ENCODE peak calls at places on chromosomes 4 and X, in six cellular contexts. P, Q, C, X, O and V are unnamed samples.

GRCh38 chr4:38318737-38319455 is 345.1 kb upstream of the KLF3 start:
- DNase-seq in P (peak), Q (peak), C (peak), X (peak), O (peak), V (peak)

GRCh38 chr4:69523385-69524132 is 27.9 kb upstream of the UGT2B4 start:
- DNase-seq in P (peak), Q (no peak), C (no peak), X (no peak), O (no peak), V (no peak)

GRCh38 chrX:3549442-3549875 is 164.0 kb downstream of the PRKX start:
- DNase-seq in P (peak), Q (no peak), C (no peak), X (peak), O (no peak), V (no peak)

GRCh38 chr4:174198396-174199179 is 84.9 kb downstream of the FBXO8 start:
- DNase-seq in P (no peak), Q (no peak), C (no peak), X (peak), O (no peak), V (no peak)

GRCh38 chr4:53573696-53574095 is 17.6 kb downstream of the LNX1 start:
- DNase-seq in P (no peak), Q (no peak), C (no peak), X (no peak), O (no peak), V (no peak)

GRCh38 chr4:146883070-146883469 is 62.6 kb downstream of the TTC29 start:
- DNase-seq in P (no peak), Q (no peak), C (no peak), X (no peak), O (no peak), V (no peak)

GRCh38 chr4:30718021-30718888 is 1.9 kb upstream of the PCDH7 start:
- DNase-seq in P (peak), Q (no peak), C (no peak), X (no peak), O (peak), V (no peak)

GRCh38 chr4:7462509-7462971 is 27.8 kb upstream of the PSAPL1 start:
- DNase-seq in P (peak), Q (no peak), C (no peak), X (peak), O (peak), V (no peak)

GRCh38 chr4:15753786-15754185 is 24.3 kb upstream of the CD38 start:
- DNase-seq in P (no peak), Q (no peak), C (no peak), X (no peak), O (no peak), V (no peak)

GRCh38 chr4:81722229-81722900 is 250.7 kb upstream of the RASGEF1B start:
- DNase-seq in P (no peak), Q (no peak), C (no peak), X (no peak), O (no peak), V (no peak)

GRCh38 chr4:118265312-118266144 is 87.3 kb downstream of the PRSS12 start:
- DNase-seq in P (peak), Q (no peak), C (no peak), X (no peak), O (peak), V (no peak)

GRCh38 chrX:141839856-141840255 is 1.7 kb downstream of the MAGEC3 start:
- DNase-seq in P (no peak), Q (no peak), C (no peak), X (no peak), O (no peak), V (no peak)

GRCh38 chr4:109916003-109916399 is 3.3 kb downstream of the EGF start:
- DNase-seq in P (no peak), Q (no peak), C (no peak), X (no peak), O (no peak), V (no peak)

GRCh38 chr4:14178421-14178820 is 550.9 kb upstream of the BOD1L1 start:
- DNase-seq in P (peak), Q (no peak), C (no peak), X (peak), O (no peak), V (no peak)

DNA sequence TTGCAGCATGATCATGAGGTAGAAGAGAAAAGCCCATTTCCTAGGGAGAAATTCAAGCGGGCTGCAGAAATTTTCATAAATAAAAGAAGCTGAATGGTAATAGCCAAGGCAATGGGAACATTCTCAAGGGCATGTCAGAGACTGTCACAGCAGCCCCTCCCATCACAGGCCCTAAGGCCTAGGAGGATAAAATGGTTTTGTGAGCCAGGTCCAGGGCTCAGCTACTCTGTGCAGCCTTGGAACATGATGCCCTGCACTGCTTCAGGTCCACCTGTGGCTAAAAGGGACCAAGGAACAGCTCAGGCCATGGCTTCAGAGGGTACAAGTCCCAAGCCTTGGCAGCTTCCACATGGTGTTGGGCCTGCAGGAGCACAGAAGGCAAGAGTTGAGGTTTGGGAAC is 93.3 kb downstream of the DACH2 start:
- DNase-seq in P (no peak), Q (no peak), C (no peak), X (no peak), O (no peak), V (no peak)
- H3K4me3 ChIP-seq in P (no peak), Q (no peak), C (no peak), X (no peak), O (no peak), V (no peak)

DNA sequence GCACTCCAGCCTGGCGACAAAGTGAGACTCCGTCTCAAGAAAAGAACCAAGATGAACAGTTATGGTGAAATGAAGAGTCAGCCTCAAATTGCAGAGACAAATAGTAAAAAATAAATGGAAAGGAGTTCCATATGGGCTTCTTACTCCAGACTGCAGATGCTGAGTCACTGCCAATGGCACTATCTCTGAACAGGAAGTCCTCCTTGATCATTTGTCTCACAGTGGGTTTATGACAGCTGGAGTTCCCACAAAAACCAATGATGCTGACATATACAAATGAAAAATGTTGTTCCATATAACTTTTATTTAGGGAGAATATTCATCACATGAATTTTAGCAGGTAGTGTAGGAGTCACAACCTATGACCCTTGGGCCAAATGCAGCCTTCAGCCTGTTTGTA is 631.6 kb downstream of the PCDH18 start:
- DNase-seq in P (no peak), Q (no peak), C (no peak), X (no peak), O (no peak), V (no peak)
- H3K4me3 ChIP-seq in P (no peak), Q (no peak), C (no peak), X (no peak), O (no peak), V (no peak)

GRCh38 chrX:9789555-9789954 is 3.3 kb downstream of the SHROOM2 start:
- DNase-seq in P (peak), Q (no peak), C (no peak), X (no peak), O (no peak), V (no peak)
- H3K4me3 ChIP-seq in P (peak), Q (no peak), C (no peak), X (no peak), O (no peak), V (no peak)

DNA sequence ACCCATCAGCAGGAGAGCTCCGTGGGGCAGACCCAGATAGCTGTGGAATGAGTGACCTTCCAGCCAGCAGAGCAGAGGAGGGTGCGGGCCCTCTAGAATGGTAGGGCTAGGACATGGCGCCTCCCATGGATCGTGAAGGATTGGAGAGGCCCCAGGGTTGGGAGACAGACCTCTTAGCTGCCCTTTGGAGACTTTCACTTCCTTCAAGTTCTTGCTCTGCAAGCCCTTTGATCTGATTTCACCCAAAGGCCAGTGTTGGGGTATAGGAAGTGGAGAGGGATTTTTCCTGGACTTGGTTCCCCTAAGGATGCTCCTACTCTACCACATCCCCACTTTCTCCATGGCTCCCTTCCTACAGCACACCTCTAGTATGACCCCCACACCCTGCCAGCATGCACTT is 3.0 kb downstream of the SASH3 start:
- DNase-seq in P (no peak), Q (no peak), C (no peak), X (no peak), O (no peak), V (no peak)
- H3K4me3 ChIP-seq in P (no peak), Q (no peak), C (peak), X (no peak), O (no peak), V (no peak)

GRCh38 chrX:126551306-126551705 is 1.3 kb downstream of the DCAF12L1 start:
- DNase-seq in P (peak), Q (no peak), C (no peak), X (no peak), O (no peak), V (no peak)

GRCh38 chrX:126550816-126551215 is 1.8 kb downstream of the DCAF12L1 start:
- DNase-seq in P (no peak), Q (no peak), C (no peak), X (no peak), O (no peak), V (no peak)

GRCh38 chrX:126552313-126553022 is at the start of gene DCAF12L1:
- DNase-seq in P (peak), Q (no peak), C (no peak), X (no peak), O (no peak), V (no peak)

GRCh38 chrX:126557151-126557550 is 4.5 kb upstream of the DCAF12L1 start:
- DNase-seq in P (no peak), Q (no peak), C (no peak), X (no peak), O (no peak), V (no peak)

DNA sequence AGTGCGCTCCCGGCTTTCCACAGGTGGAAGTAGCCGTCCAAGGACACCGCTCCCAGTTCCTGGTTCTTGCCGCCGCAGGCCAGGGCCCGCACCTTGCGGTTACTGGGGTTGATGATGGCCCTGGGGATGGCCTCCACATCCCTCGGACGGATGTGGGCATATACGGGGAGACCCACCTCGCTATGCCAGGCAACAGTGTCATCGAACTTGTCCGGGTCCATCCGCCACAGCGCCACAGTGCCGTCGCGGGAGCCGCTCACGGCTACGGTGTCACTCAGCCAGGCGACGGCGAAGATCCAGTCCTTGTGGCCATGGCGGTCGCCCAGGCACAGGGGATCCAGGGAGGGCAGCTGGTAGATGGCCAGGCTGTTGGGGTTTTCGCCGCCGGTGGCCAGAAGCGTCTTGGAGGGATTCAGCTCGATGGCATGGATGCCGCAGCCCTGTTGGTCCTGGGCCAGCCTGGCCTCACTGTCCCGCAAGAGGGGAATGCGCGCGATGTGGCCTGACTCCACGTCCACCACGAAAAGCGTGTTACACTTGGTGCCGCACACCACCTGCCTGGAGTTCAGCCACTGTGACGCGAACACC is 795 bp downstream of the DCAF12L1 start:
- DNase-seq in P (peak), Q (no peak), C (no peak), X (no peak), O (no peak), V (no peak)
- H3K4me3 ChIP-seq in P (peak), Q (no peak), C (no peak), X (no peak), O (no peak), V (no peak)

GRCh38 chr4:11427201-11427996 is 1.3 kb downstream of the HS3ST1 start:
- DNase-seq in P (peak), Q (no peak), C (no peak), X (no peak), O (no peak), V (no peak)

GRCh38 chr4:11428701-11429571 is at the start of gene HS3ST1:
- DNase-seq in P (peak), Q (peak), C (peak), X (peak), O (peak), V (no peak)

GRCh38 chr4:11426716-11427115 is 2.0 kb downstream of the HS3ST1 start:
- DNase-seq in P (no peak), Q (no peak), C (no peak), X (no peak), O (no peak), V (no peak)

GRCh38 chr4:11429646-11430045 is 952 bp upstream of the HS3ST1 start:
- DNase-seq in P (peak), Q (no peak), C (no peak), X (no peak), O (no peak), V (no peak)

DNA sequence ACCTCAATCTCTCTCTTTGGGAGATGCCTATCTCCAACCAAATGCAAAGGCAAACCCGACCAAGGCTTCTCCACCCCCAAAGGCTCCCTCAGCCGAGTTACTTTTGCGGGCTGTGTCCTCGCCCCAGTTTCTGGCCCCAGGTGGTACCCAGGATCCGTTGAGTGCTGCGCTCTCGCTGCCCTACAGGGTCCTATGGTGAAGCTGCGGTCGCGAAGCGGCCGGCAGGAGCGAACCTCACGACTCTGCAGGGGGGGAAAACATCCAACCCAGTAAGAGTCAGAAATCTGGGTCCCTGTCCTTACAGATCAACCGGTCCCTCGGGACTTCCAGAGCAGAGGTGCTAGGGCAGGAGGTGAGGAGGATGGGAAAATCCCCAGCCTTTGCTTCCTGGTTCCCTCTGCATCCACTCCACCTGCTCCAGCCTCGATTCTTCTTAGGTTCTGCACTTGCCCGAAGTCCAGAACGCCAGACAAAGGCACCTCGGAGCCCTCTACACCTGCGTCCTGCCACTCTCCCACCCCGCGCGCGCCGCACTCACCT is 463 bp downstream of the HS3ST1 start:
- DNase-seq in P (peak), Q (no peak), C (no peak), X (no peak), O (no peak), V (no peak)
- H3K4me3 ChIP-seq in P (peak), Q (peak), C (no peak), X (peak), O (peak), V (no peak)

DNA sequence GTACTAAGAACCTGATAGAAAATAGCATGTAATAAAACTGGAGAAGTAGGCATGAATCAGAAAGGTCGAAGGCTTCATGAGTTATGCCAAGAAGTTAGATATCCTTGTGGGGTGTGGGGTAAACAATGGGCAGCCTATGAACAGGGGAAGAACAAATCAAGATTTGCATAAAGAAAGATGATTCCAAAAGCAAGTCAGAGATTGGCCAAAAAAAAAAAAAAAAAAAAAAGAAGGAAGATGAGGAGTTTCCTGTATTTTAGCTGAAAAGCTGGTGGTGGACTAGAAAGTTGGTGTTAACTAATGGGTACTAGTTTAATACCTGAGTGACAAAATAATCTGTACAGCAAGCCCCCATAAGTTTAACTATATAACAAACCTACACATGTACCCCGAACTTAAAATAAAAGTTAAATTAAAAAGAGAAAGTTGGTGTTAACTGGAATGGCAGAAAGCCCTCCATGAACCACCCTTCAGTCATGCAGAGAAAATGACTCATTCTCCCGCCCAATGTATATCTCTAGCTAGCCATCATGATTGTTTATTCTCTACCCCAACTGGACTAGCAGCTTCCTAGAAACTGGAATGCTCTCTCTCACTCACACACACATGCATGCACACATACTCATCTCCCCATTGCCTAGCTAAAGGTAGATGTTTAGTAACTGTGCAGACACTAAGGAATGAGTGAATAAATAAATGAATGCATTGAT is 41.7 kb downstream of the ATP11C start:
- DNase-seq in P (no peak), Q (no peak), C (no peak), X (peak), O (peak), V (peak)
- H3K4me3 ChIP-seq in P (no peak), Q (no peak), C (no peak), X (no peak), O (peak), V (no peak)

GRCh38 chr4:184382189-184382846 is 92.0 kb downstream of the IRF2 start:
- DNase-seq in P (no peak), Q (no peak), C (no peak), X (no peak), O (no peak), V (no peak)
- H3K4me3 ChIP-seq in P (no peak), Q (no peak), C (no peak), X (no peak), O (no peak), V (no peak)

DNA sequence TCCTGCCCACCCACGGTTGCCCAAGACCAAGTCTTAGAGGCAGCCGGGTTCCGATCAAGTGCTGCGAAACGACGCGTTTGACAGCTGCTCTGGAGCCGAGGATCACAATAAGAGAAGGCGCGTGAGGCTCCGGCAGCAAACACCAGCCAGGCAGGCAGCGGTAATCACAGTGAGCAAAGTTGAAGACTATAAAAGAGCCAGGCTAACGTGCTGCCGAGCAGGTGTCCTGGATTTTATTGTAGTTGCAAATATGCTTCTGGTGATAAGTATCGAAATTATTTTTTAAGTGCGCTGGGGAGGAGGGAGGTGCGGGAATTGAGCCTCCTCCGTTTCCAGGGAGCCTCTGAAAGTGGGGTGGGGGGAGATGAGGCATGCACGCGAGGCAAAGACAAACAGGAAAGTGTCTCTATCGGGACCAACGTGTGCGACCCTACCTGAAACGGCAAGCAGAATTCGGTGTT is 597 bp downstream of the GABRA2 start:
- DNase-seq in P (peak), Q (no peak), C (no peak), X (no peak), O (no peak), V (no peak)
- H3K4me3 ChIP-seq in P (peak), Q (no peak), C (no peak), X (peak), O (no peak), V (no peak)

DNA sequence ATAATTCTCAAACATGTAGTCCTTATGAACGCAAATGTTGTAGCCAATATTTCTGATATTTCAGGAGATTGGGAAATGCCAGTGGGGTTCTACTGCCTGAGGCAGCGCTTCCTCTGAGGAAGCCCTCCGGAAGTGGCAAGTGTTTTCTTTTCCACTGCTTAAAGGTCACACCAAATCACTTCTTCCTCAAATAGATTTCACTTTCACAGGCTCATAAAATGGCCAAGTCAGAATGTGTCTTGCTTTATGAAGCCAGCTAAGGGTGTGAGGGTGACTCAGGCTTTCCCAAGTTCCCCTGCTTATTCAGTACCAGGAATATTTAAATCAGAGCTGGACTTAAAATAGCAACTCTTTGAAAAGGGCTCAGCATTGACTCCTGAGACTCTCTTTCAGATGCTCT is 514.2 kb upstream of the DIPK2B start:
- DNase-seq in P (no peak), Q (no peak), C (no peak), X (peak), O (no peak), V (no peak)
- H3K4me3 ChIP-seq in P (no peak), Q (no peak), C (no peak), X (no peak), O (no peak), V (no peak)